ENCODE peak calls at places on chromosomes 16 and 17, in six cellular contexts. U is left ventricle myocardium inferior; Q is GM23338; A is endodermal cell; Z is CD4-positive, CD25-positive, alpha-beta regulatory T cell; F is effector memory CD4-positive, alpha-beta T cell. L is an unnamed sample. For H3K4me1, the result is how much of the 10 kb centered on the place peaks cover.

GRCh38 chr16:48526058-48526957 is 83.7 kb downstream of the N4BP1 start:
- DNase-seq in Q (peak), A (peak), Z (no peak), F (no peak), U (no peak), L (peak)

GRCh38 chr17:28916302-28916934 is 13.5 kb upstream of the DHRS13 start:
- DNase-seq in U (no peak), A (peak), Q (peak), Z (peak), F (no peak), L (peak)

GRCh38 chr17:79919164-79919585 is 79.9 kb upstream of the CBX4 start:
- DNase-seq in Z (no peak), F (no peak), U (peak), A (peak), Q (peak), L (no peak)

GRCh38 chr17:4005296-4006164 is 41.3 kb upstream of the ATP2A3 start:
- DNase-seq in F (no peak), Q (no peak), Z (no peak), U (no peak), A (no peak), L (no peak)

GRCh38 chr16:86018487-86018886 is 119.5 kb downstream of the IRF8 start:
- DNase-seq in F (no peak), Q (no peak), U (peak), A (peak), Z (no peak), L (peak)

GRCh38 chr16:14549789-14550153 is 80.3 kb downstream of the PARN start:
- DNase-seq in Z (no peak), A (no peak), U (no peak), Q (no peak), F (no peak), L (no peak)

GRCh38 chr16:78684040-78684611 is 584.7 kb downstream of the WWOX start:
- DNase-seq in U (peak), Q (no peak), Z (no peak), F (no peak), A (no peak), L (peak)

GRCh38 chr17:3963214-3964201 is 729 bp downstream of the ATP2A3 start:
- DNase-seq in Z (peak), Q (peak), U (no peak), A (peak), F (peak), L (no peak)

GRCh38 chr17:2120550-2121335 is 65.8 kb downstream of the HIC1 start:
- DNase-seq in U (no peak), A (peak), Z (no peak), Q (no peak), F (no peak), L (no peak)

GRCh38 chr17:19578545-19578944 is 44.9 kb downstream of the SLC47A1 start:
- DNase-seq in F (no peak), Q (no peak), U (no peak), A (no peak), Z (no peak), L (no peak)

GRCh38 chr16:566475-567361 is at the start of gene NHLRC4:
- DNase-seq in F (no peak), Q (peak), U (peak), A (peak), Z (peak), L (no peak)

GRCh38 chr16:69404275-69404805 is 18.5 kb upstream of the TERF2 start:
- DNase-seq in F (no peak), U (no peak), Q (peak), A (no peak), Z (no peak), L (peak)

GRCh38 chr17:68598074-68598473 is 3.1 kb downstream of the FAM20A start:
- DNase-seq in U (no peak), Z (no peak), A (no peak), Q (no peak), F (no peak), L (no peak)
- H3K4me1 ChIP-seq in U (half or more), Z (under half), A (under half), Q (under half), F (under half), L (under half)

GRCh38 chr17:15945493-15946209 is 721 bp downstream of the ADORA2B start:
- DNase-seq in A (no peak), F (no peak), U (no peak), Z (no peak), Q (peak), L (no peak)

GRCh38 chr17:15946611-15947120 is 1.7 kb downstream of the ADORA2B start:
- DNase-seq in Z (no peak), U (no peak), Q (no peak), A (no peak), F (no peak), L (no peak)

GRCh38 chr17:15944720-15945492 is at the start of gene ADORA2B:
- DNase-seq in Z (peak), Q (peak), U (peak), A (peak), F (no peak), L (peak)

GRCh38 chr17:15947976-15948752 is 3.2 kb downstream of the ADORA2B start:
- DNase-seq in A (peak), U (no peak), Z (no peak), Q (no peak), F (no peak), L (no peak)

DNA sequence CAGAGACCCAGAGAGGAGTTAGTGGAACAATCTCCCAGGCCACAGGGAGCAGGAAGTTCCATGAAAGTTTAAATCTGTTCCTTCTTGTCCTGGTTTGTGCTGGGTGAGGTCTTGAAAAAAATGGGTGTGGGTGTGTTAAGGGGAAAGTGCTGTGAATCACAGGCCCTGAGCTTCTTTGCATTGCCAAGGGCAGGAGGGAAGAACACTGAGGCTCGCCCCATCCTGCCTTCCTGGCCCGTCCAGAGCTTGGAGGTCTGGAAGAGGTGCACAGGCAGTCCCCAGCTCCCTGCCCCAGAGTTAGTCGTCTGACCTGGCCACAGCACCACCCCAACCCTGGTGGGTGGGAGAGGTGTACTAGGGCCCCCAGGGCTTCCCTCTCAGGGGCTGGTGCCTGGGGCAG is 2.4 kb downstream of the ADORA2B start:
- DNase-seq in Z (no peak), A (peak), U (no peak), F (no peak), Q (no peak), L (no peak)
- H3K4me3 ChIP-seq in Z (no peak), A (no peak), U (peak), F (no peak), Q (no peak), L (no peak)

GRCh38 chr17:42421479-42422332 is 1.4 kb downstream of the CAVIN1 start:
- DNase-seq in Z (no peak), A (peak), U (peak), Q (peak), F (no peak), L (peak)
- H3K4me1 ChIP-seq in Z (under half), A (under half), U (half or more), Q (under half), F (under half), L (under half)

GRCh38 chr17:7293821-7294613 is 422 bp downstream of the YBX2 start:
- DNase-seq in U (no peak), Q (peak), F (no peak), Z (no peak), A (peak), L (peak)
- H3K4me3 ChIP-seq in U (peak), Q (peak), F (peak), Z (no peak), A (peak), L (peak)

DNA sequence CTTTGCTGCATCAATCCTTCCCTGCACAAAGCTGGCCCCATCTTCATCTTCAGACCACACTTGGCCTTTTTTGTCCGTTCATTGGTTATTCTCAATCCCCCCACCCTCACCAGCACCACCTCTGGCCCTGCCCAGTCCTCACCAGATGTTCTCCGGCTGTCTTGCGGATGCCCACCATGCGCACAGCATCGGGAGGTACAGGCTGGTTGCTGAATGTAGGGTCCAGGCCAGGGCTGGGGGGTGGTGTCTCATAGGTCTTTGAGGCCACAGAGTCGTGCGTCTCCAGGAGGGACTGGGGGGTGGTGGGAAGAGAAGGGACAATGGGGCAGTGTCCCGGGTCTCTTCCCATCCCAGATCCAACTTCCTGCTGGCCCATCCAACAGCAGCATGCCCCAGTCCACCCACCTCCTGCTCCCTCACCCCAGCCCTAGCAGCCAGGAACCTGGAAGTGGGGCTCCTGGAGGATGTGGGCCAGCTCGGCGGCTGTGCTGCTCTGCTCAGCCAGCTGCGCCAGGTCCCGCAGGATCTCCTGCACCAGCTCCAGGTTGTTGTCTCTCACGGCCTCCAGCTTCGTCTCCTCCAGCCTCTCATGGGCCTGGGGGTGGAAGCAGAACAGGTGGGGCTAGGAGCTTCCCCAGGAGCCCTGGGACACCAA is 24.4 kb downstream of the MPP2 start:
- DNase-seq in F (no peak), Z (no peak), U (no peak), A (peak), Q (no peak), L (no peak)
- H3K4me1 ChIP-seq in F (under half), Z (under half), U (under half), A (under half), Q (under half), L (under half)

GRCh38 chr17:48527742-48528028 is 3.1 kb downstream of the HOXB1 start:
- DNase-seq in Q (no peak), Z (no peak), F (no peak), U (no peak), A (no peak), L (no peak)

GRCh38 chr17:48529191-48529979 is 1.4 kb downstream of the HOXB1 start:
- DNase-seq in Z (no peak), F (no peak), U (no peak), Q (no peak), A (peak), L (no peak)

GRCh38 chr17:48530208-48530886 is 464 bp downstream of the HOXB1 start:
- DNase-seq in F (no peak), A (peak), Z (no peak), Q (no peak), U (no peak), L (no peak)

GRCh38 chr17:48528153-48528912 is 2.5 kb downstream of the HOXB1 start:
- DNase-seq in Z (no peak), U (no peak), A (peak), F (no peak), Q (peak), L (no peak)

DNA sequence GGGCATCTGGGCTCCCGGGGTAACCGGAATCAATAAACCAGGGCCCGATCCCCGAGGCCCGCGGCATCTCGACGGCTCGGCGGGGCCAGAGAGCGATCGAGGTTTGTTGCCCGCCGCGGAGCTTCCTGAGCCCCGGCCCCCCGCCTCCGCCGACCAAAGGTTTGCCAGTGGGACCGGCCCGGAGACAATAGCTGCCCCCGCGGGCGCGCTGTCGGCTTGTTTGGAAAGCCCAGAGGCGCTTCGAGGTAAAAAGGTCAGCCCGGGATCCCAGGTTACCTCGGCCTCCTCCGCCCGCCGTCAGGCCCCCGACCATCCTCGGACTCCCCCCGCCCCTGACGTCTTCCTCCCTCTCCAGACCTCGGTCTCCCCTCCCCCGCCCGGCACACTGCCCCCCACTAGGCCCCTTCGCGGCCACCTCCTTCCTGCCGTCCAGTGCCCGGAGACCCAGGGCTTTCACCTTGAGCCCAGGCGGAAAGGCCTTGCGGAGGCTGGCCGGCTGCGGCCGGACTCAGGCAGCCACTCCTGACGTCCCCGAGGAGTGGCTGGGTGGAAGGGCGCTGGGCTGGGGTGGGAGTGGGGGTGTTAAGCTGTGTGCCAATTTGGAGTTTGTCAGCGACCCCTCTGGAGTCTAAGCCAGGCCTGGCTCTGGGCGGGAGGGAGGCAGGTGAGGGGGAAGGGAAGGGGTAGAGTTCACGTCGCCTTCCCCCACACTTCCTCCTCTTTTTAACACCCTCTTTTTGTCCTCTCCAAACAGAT is 3.6 kb downstream of the HOXB1 start:
- DNase-seq in A (peak), F (no peak), Q (peak), U (no peak), Z (no peak), L (no peak)
- H3K4me3 ChIP-seq in A (no peak), F (no peak), Q (peak), U (peak), Z (no peak), L (no peak)

DNA sequence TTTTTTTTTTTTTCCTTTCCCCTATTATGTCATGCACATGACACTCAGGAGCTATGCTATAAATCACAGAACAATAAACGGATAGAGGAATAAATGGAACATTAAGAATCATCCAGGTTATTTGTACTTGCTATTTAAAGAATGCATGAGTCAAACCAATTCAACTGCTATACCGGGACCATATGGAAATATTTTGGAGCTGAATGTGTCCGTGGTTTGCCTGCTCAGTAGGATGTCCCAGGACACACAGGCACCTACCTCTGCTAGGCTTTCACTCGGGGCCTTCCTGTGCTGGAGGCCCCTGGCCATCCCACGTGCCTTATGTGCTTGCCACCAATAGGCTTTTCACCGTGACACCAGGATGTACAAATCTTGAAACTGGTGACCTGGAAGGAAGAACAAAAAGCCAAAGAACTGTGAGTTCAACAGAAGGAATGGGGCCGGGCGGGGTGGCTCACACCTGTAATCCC is 15.3 kb upstream of the SEC14L1 start:
- DNase-seq in F (no peak), U (no peak), Q (no peak), A (no peak), Z (no peak), L (no peak)
- H3K4me1 ChIP-seq in F (under half), U (half or more), Q (under half), A (under half), Z (under half), L (under half)

DNA sequence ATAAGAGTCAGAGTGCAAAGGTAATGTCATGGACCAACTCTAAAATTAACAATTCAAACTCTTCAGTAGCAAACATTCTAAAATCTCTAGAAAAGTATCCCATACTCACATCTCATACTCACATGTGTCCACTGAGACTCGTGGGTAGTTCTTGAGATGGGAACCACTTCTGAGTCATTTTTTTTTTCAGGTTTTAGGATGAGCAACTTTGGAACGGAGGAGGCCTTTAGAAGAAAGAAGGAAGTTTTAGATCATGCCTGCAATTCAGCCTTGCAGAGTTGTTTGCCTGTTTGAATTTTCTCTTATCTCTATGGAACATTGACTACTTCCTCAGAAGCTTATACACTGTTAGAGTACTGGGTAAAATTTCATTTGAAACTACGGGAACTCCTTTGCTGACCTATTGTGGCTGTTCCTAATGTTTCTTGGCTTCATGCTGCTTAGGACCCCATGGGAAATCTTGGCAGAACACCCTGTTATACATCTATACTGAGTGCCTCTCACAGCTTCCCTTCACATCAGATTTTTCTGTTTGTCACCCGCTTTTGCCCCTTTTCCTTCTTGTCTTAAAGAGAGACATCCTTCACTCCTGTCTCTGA is 70.7 kb downstream of the MAP2K6 start:
- DNase-seq in U (no peak), Z (no peak), Q (no peak), F (no peak), A (no peak), L (no peak)
- H3K4me3 ChIP-seq in U (peak), Z (no peak), Q (no peak), F (no peak), A (no peak), L (no peak)

DNA sequence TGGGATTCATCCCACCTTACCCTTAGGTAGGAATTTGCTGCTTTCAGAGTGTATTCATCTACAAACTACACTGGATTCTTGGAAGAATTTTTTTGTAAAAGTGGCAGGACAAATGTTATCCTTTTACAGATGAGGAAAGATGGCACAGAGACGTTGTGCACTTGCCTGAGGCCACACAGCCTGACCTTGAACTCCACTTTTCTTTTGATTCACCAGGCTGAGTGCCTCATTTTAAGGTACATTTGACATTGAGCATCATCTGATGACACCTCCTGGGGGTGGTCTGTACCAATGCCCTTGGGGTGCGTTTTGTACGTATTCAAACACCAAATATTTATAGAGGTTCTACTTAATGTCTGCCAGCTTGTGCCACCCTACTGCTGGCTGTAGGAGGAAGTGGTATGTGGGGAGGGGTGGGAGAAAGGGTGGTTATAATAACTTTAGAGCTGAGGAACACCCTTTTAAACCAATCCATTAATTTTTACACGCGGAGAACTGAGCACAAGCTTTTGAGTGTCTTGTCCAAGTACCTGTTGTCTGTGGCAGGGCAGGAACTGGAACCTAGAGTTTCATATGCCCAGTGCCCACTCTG is 29.1 kb downstream of the HS3ST3B1 start:
- DNase-seq in U (no peak), Q (no peak), A (no peak), Z (no peak), F (no peak), L (no peak)
- H3K4me1 ChIP-seq in U (under half), Q (half or more), A (under half), Z (half or more), F (under half), L (under half)

DNA sequence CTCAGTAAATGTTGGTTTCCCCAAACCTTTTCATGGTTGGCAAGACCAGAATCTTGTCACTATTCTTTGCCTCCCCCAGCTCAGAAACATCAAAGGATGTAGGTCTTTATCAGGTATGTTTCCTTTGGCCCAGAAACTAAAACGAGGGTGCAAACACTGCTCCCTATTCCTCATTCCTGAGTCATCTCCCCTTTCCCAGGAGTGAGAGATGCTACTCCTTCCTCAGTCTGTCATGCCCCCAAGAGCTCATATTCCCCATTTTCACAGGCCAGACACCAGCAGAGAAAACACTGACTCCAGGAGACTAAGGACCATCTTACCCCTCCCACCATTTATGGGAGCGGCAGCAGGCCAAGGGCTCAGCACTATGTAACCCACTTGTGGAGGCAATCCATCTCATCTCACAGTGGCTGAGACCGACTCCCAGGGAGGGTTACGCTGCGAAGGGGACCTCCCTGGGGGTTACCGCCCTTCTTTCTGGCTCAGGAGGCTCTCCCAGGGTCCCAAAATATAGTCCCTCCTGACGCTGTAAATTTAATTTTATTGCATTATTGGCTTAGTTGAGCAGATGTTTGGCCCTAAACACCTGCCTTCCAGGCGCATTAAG is 1.5 kb downstream of the GEMIN4 start:
- DNase-seq in F (no peak), Z (no peak), A (no peak), Q (no peak), U (no peak), L (no peak)
- H3K4me3 ChIP-seq in F (no peak), Z (peak), A (peak), Q (peak), U (peak), L (peak)

L was measured in Caco-2.